ENCODE peak calls at places on chromosomes 7 and 10, in four cellular contexts. Y, C, X and G are unnamed samples.
A peak's percentile ranks its signal among the peaks of the same experiment; 100 is the strongest.

GRCh38 chr10:102069066-102069465 is 3.9 kb downstream of the HPS6 start:
- DNase-seq in Y (no peak), C (no peak), X (no peak), G (no peak)

GRCh38 chr7:133275441-133276105 is 22.7 kb downstream of the EXOC4 start:
- DNase-seq in Y (no peak), C (no peak), X (no peak), G (no peak)

GRCh38 chr7:94060772-94061171 is 56.6 kb upstream of the BET1 start:
- DNase-seq in Y (no peak), C (no peak), X (peak; percentile 9), G (no peak)

GRCh38 chr7:291302-292092 is 1.5 kb downstream of the FOXL3 start:
- DNase-seq in Y (no peak), C (no peak), X (no peak), G (no peak)

GRCh38 chr7:105304040-105304895 is 84.5 kb downstream of the SRPK2 start:
- DNase-seq in Y (no peak), C (no peak), X (peak; percentile 67), G (no peak)

GRCh38 chr7:34296663-34297062 is 361.4 kb upstream of the NPSR1 start:
- DNase-seq in Y (no peak), C (no peak), X (no peak), G (no peak)

GRCh38 chr7:139630643-139631519 is 107.4 kb downstream of the CLEC2L start:
- DNase-seq in Y (no peak), C (no peak), X (no peak), G (no peak)

GRCh38 chr10:57925045-57925444 is 342.6 kb downstream of the IPMK start:
- DNase-seq in Y (peak; percentile 9), C (no peak), X (peak; percentile 89), G (no peak)

GRCh38 chr10:17655567-17656146 is 11.7 kb downstream of the STAM start:
- DNase-seq in Y (no peak), C (no peak), X (no peak), G (no peak)

GRCh38 chr7:30903146-30903545 is 8.5 kb upstream of the AQP1 start:
- DNase-seq in Y (no peak), C (no peak), X (no peak), G (no peak)

GRCh38 chr10:81018898-81019890 is 481.5 kb downstream of the SH2D4B start:
- DNase-seq in Y (peak; percentile 69), C (peak; percentile 73), X (peak; percentile 34), G (no peak)

GRCh38 chr10:34145751-34146150 is 669.3 kb downstream of the PARD3 start:
- DNase-seq in Y (no peak), C (no peak), X (peak; percentile 72), G (no peak)

GRCh38 chr10:18102404-18102803 is 37.8 kb upstream of the CACNB2 start:
- DNase-seq in Y (no peak), C (no peak), X (no peak), G (no peak)

GRCh38 chr7:145152589-145152988 is 316.7 kb upstream of the TPK1 start:
- DNase-seq in Y (no peak), C (peak; percentile 25), X (no peak), G (no peak)

GRCh38 chr10:122062831-122063674 is 74.1 kb downstream of the TACC2 start:
- DNase-seq in Y (peak; percentile 93), C (peak; percentile 47), X (peak; percentile 90), G (no peak)

GRCh38 chr7:132249591-132249971 is 326.7 kb downstream of the PLXNA4 start:
- DNase-seq in Y (peak; percentile 54), C (peak; percentile 69), X (peak; percentile 38), G (no peak)

GRCh38 chr7:22597845-22598244 is 97.9 kb upstream of the STEAP1B start:
- DNase-seq in Y (no peak), C (no peak), X (peak; percentile 84), G (peak; percentile 48)

GRCh38 chr10:3493621-3494020 is 291.4 kb downstream of the KLF6 start:
- DNase-seq in Y (no peak), C (no peak), X (peak; percentile 11), G (no peak)

GRCh38 chr10:22219308-22219707 is 1.5 kb upstream of the EBLN1 start:
- DNase-seq in Y (no peak), C (no peak), X (peak; percentile 64), G (no peak)

GRCh38 chr10:17003151-17003550 is 126.5 kb downstream of the CUBN start:
- DNase-seq in Y (peak; percentile 38), C (no peak), X (no peak), G (no peak)

GRCh38 chr10:113015201-113015600 is 65.2 kb downstream of the TCF7L2 start:
- DNase-seq in Y (no peak), C (no peak), X (no peak), G (no peak)

GRCh38 chr7:84384417-84384816 is 189.8 kb upstream of the SEMA3A start:
- DNase-seq in Y (no peak), C (no peak), X (no peak), G (no peak)

GRCh38 chr7:5064391-5065106 is 18.9 kb downstream of the RBAK start:
- DNase-seq in Y (no peak), C (no peak), X (no peak), G (no peak)

GRCh38 chr10:13684252-13684791 is 97.6 kb downstream of the PRPF18 start:
- DNase-seq in Y (no peak), C (no peak), X (no peak), G (no peak)

GRCh38 chr10:132207536-132208488 is 21.1 kb downstream of the DPYSL4 start:
- DNase-seq in Y (no peak), C (no peak), X (no peak), G (no peak)

GRCh38 chr7:129644634-129645230 is 33.2 kb downstream of the NRF1 start:
- DNase-seq in Y (peak; percentile 53), C (peak; percentile 15), X (peak; percentile 67), G (no peak)

GRCh38 chr10:7003821-7004220 is 407.0 kb downstream of the SFMBT2 start:
- DNase-seq in Y (no peak), C (no peak), X (no peak), G (no peak)

GRCh38 chr10:7007575-7008190 is 403.2 kb downstream of the SFMBT2 start:
- DNase-seq in Y (no peak), C (no peak), X (no peak), G (no peak)

GRCh38 chr10:7011994-7012393 is 398.8 kb downstream of the SFMBT2 start:
- DNase-seq in Y (no peak), C (no peak), X (no peak), G (no peak)

GRCh38 chr10:7008645-7009044 is 402.2 kb downstream of the SFMBT2 start:
- DNase-seq in Y (no peak), C (no peak), X (no peak), G (no peak)

GRCh38 chr10:7006614-7007013 is 404.2 kb downstream of the SFMBT2 start:
- DNase-seq in Y (no peak), C (no peak), X (no peak), G (no peak)
- TF ChIP-seq EZH2 in Y (no peak), C (no peak), X (no peak), G (no peak)

GRCh38 chr10:99522511-99523250 is 10.1 kb upstream of the NKX2-3 start:
- DNase-seq in Y (no peak), C (peak; percentile 80), X (no peak), G (no peak)
- TF ChIP-seq EZH2 in Y (peak; percentile 94), C (peak; percentile 98), X (no peak), G (peak; percentile 92)

DNA sequence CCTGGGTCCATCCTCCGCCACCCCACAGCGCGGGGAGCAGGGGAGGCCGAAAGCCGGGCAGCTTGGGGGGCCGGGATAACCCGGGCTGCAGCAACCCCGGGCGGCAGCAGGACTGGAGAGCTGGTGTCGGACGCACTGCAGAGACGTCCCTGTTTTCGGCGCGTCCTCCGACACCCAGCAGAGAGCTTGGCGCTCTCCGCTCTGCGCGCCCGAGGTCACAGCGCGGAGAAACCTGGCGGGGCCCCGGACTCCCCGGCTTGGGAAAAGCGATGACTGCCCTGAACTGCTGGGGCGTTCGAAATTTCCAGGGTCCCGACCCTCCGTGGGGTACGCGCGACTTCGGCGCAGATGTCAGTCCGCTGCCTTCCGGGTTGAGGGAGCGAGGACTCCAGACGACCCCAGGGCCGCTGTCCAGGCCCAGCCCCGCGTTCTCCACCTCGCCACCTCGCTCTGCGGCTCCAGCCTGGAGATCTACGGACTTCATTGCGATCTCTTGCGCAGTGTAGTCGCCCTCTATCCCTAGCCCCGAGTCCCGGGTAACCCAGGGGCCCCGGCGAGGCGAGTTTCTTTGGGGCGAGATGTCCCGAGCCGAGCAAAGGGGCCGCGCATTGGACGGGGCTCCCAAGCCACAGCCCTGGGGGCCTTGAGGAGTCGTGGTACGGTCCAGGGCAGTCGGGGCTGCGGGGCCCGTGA is 617 bp upstream of the FOXI2 start:
- DNase-seq in Y (no peak), C (peak; percentile 67), X (no peak), G (no peak)
- TF ChIP-seq EZH2 in Y (peak; percentile 2), C (peak; percentile 91), X (no peak), G (peak; percentile 83)

DNA sequence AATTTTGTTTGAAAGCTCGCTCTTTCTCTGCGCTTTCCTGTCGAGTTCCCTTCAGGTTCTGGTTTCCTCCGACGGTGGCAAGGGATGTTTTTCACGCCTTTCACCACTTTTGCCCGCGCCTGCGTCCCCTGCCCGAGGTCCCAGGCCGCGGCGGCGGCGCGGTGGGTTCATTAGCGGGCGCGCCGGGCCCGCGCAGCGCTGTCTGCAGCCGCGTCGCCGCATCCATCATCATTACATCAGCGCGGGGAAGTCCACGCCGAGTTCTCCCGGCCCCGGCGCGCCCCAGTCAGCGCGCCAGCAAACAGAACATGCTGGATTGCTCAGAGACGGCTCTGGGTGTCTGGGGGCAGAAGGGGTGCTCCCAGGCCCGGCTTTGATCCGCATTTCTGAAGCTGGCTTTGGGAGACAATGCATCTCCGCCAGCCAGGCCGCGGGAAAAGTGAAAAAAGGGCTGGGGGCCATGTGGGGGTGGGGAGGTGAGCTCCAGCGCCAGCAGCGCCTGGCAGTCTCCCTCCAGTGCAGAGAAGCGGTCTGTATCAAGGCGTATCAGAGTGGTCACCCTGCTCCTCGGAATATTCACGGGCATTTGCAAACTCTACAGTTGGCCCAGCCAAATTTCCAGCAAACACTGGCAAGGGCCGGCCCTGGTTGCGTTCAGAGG is 8.9 kb downstream of the GLI3 start:
- DNase-seq in Y (peak; percentile 60), C (peak; percentile 74), X (no peak), G (no peak)
- TF ChIP-seq EZH2 in Y (no peak), C (no peak), X (no peak), G (no peak)

DNA sequence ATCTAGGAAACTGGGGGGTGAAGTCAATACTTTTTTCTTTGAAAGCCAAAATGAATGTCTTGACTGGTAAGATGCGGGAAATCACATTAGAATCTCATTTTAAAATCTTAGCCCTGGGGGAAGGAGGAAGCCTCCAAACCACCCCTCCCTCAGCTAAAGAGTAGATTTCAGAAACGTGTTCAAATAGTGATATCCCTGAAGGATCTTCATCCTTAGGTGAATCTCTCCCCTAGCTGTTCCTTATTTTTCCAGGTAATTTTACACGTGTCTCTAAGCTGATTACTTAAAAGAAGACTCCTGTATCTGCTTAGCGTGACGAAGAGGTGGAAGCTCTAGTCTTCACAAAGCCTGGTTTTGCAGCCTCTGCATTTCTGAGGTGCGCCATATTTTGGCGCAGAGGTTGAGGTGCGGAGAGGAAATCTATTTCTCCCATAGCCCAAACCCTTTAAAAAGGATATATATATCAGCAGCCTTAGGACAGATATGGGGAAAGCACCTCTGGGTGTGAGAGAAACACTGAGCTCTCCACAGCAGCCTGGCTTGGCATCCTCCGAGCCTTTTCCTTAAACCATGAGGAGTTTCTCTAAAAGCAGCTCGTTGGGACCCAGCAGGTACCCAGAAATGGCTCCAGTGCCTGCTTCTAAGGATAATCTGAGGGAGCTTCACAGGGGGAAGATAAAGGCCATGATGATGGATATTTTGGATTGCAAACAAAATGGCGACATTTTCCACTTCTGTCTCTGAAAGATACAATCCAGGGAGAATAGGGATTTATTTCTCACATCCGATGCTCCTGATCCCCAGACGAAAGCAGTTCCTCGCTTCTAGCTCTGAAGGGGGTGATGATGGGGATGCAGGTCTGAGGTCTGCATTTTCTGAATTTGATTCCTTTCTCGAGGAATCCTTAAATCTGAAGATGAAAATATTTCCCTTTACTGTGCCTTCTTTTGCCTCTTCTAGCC is 3.0 kb upstream of the HOXA2 start:
- DNase-seq in Y (no peak), C (no peak), X (no peak), G (no peak)
- TF ChIP-seq EZH2 in Y (no peak), C (no peak), X (no peak), G (no peak)

GRCh38 chr10:15718495-15719061 is 1.1 kb downstream of the ITGA8 start:
- DNase-seq in Y (no peak), C (no peak), X (no peak), G (no peak)
- TF ChIP-seq EZH2 in Y (no peak), C (peak; percentile 83), X (no peak), G (no peak)